ENCODE peak calls at places on chromosomes 1 and 21, in seven cellular contexts. N is GM23248; U is psoas muscle; Q is transverse colon; R is heart right ventricle; H is stomach; D is CD8-positive, alpha-beta memory T cell. P is an unnamed sample.

GRCh38 chr1:17475729-17476128 is 36.3 kb upstream of the RCC2 start:
- DNase-seq in U (no peak), H (no peak), D (no peak), R (peak; percentile 9), N (peak; percentile 88), Q (no peak), P (no peak)

GRCh38 chr1:157357111-157357510 is 195.2 kb downstream of the FCRL5 start:
- DNase-seq in H (no peak), R (peak; percentile 26), N (no peak), Q (no peak), D (no peak), U (no peak), P (no peak)

GRCh38 chr1:203176744-203177460 is 1.3 kb upstream of the MYBPH start:
- DNase-seq in R (no peak), D (no peak), U (no peak), N (peak; percentile 45), Q (no peak), H (no peak), P (no peak)

GRCh38 chr1:191592111-191592510 is 566.2 kb upstream of the RGS18 start:
- DNase-seq in N (no peak), Q (no peak), R (no peak), D (no peak), H (no peak), U (no peak), P (no peak)

GRCh38 chr1:151340870-151341754 is 5.9 kb downstream of the RFX5 start:
- DNase-seq in U (no peak), H (no peak), N (peak; percentile 93), R (peak; percentile 64), Q (peak; percentile 38), D (peak; percentile 65), P (no peak)

GRCh38 chr1:200317236-200317635 is 92.6 kb downstream of the ZNF281 start:
- DNase-seq in U (no peak), R (no peak), H (no peak), D (no peak), N (peak; percentile 89), Q (no peak), P (no peak)

GRCh38 chr1:66267211-66267940 is 266.6 kb upstream of the SGIP1 start:
- DNase-seq in N (no peak), Q (no peak), D (no peak), R (no peak), U (no peak), H (no peak), P (no peak)

GRCh38 chr1:91015794-91016550 is 5.9 kb downstream of the ZNF644 start:
- DNase-seq in U (no peak), H (no peak), D (no peak), R (no peak), Q (no peak), N (peak; percentile 24), P (no peak)

GRCh38 chr1:190140644-190141043 is 337.0 kb downstream of the BRINP3 start:
- DNase-seq in D (no peak), Q (no peak), N (no peak), U (no peak), R (no peak), H (no peak), P (no peak)

GRCh38 chr1:183804916-183805734 is at the start of gene RGL1:
- DNase-seq in D (no peak), Q (peak; percentile 60), R (peak; percentile 76), N (peak; percentile 90), H (peak; percentile 46), U (peak; percentile 81), P (peak; percentile 94)

GRCh38 chr1:88649932-88650331 is 34.1 kb upstream of the PKN2 start:
- DNase-seq in U (no peak), N (no peak), H (no peak), Q (no peak), R (no peak), D (no peak), P (no peak)

GRCh38 chr1:207858806-207859205 is 52.1 kb downstream of the CD34 start:
- DNase-seq in R (no peak), D (no peak), U (no peak), H (no peak), N (no peak), Q (no peak), P (no peak)

GRCh38 chr1:24702511-24703293 is 42.5 kb upstream of the CLIC4 start:
- DNase-seq in U (no peak), R (peak; percentile 47), D (no peak), H (no peak), Q (no peak), N (no peak), P (no peak)

GRCh38 chr1:166379447-166379846 is 212.6 kb upstream of the FAM78B start:
- DNase-seq in N (no peak), H (no peak), D (no peak), Q (no peak), R (peak; percentile 72), U (peak; percentile 76), P (no peak)

GRCh38 chr1:39562886-39563285 is 13.7 kb downstream of the PABPC4 start:
- DNase-seq in Q (no peak), U (no peak), R (no peak), H (no peak), D (no peak), N (no peak), P (peak; percentile 0)

GRCh38 chr1:82446955-82447354 is 646.2 kb downstream of the ADGRL2 start:
- DNase-seq in D (no peak), N (no peak), R (no peak), U (no peak), H (no peak), Q (no peak), P (no peak)

GRCh38 chr1:54453089-54453488 is 46.9 kb upstream of the SSBP3 start:
- DNase-seq in R (no peak), H (no peak), Q (no peak), N (no peak), D (no peak), U (peak; percentile 2), P (peak; percentile 15)

GRCh38 chr1:42983253-42983652 is 24.6 kb upstream of the SLC2A1 start:
- DNase-seq in D (no peak), Q (no peak), R (no peak), H (no peak), N (no peak), U (no peak), P (no peak)

GRCh38 chr21:22120616-22121266 is 1122.5 kb downstream of the NCAM2 start:
- DNase-seq in H (no peak), N (peak; percentile 10), D (no peak), Q (no peak), U (no peak), R (no peak), P (no peak)

GRCh38 chr1:61636392-61636791 is 88.5 kb downstream of the TM2D1 start:
- DNase-seq in N (no peak), R (no peak), D (no peak), H (no peak), U (no peak), Q (no peak), P (no peak)

GRCh38 chr1:218633238-218633948 is 288.3 kb downstream of the TGFB2 start:
- DNase-seq in R (no peak), D (no peak), N (no peak), Q (no peak), U (peak; percentile 65), H (no peak), P (no peak)

GRCh38 chr1:222335586-222335985 is 212.3 kb downstream of the HHIPL2 start:
- DNase-seq in N (no peak), U (no peak), Q (no peak), H (no peak), D (no peak), R (no peak), P (no peak)

GRCh38 chr1:59678065-59678808 is 136.5 kb upstream of the HOOK1 start:
- DNase-seq in D (no peak), U (no peak), Q (no peak), R (no peak), H (no peak), N (no peak), P (no peak)

GRCh38 chr1:11485191-11485590 is 6.2 kb downstream of the DISP3 start:
- DNase-seq in D (no peak), H (no peak), R (no peak), Q (no peak), N (no peak), U (no peak), P (peak; percentile 14)

GRCh38 chr1:103084176-103084575 is 24.1 kb downstream of the COL11A1 start:
- DNase-seq in R (no peak), N (no peak), Q (no peak), D (no peak), H (no peak), U (no peak), P (no peak)

DNA sequence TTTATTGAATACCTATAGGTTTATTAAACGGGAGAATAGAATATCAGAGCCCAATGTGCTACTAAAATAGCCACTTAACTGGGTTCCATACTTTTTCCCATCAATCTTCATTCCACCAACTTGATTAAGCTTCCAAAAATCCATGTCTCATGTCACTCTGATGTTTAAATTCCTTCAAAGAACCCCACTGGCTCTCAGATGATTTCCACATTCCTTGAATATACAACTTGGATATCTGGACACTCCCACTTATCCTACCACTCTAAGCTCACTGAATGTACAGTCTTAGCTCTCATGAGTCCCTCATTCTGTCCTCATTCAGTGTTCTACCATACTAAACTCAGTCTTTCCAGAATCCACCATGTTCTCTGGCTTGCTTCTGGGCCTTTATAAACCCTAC is 21.1 kb downstream of the COL11A1 start:
- DNase-seq in U (no peak), D (no peak), R (no peak), Q (no peak), H (no peak), N (no peak), P (no peak)
- H3K4me1 ChIP-seq in U (no peaks in the 10 kb centered on the region), D (no peaks in the 10 kb centered on the region), R (no peaks in the 10 kb centered on the region), Q (no peaks in the 10 kb centered on the region), H (no peaks in the 10 kb centered on the region), N (no peaks in the 10 kb centered on the region), P (no peaks in the 10 kb centered on the region)

GRCh38 chr1:9823693-9823942 is 147 bp downstream of the CLSTN1 start:
- DNase-seq in U (no peak), Q (no peak), H (no peak), D (no peak), R (no peak), N (no peak), P (no peak)
- H3K4me3 ChIP-seq in U (peak overlapping the region; percentile 73), Q (peak overlapping the region; percentile 80), H (peak overlapping the region; percentile 95), D (no peak overlapping the region), R (peak overlapping the region; percentile 85), N (peak overlapping the region; percentile 89), P (peak overlapping the region; percentile 77)

GRCh38 chr1:32032287-32032639 is 18.6 kb downstream of the KHDRBS1 start:
- DNase-seq in Q (no peak), R (no peak), D (no peak), H (no peak), N (no peak), U (no peak), P (no peak)
- H3K27ac ChIP-seq in Q (peak overlapping the region; percentile 28), R (no peak overlapping the region), D (no peak overlapping the region), H (no peak overlapping the region), N (peak overlapping the region; percentile 54), U (no peak overlapping the region), P (peak overlapping the region; percentile 51)

DNA sequence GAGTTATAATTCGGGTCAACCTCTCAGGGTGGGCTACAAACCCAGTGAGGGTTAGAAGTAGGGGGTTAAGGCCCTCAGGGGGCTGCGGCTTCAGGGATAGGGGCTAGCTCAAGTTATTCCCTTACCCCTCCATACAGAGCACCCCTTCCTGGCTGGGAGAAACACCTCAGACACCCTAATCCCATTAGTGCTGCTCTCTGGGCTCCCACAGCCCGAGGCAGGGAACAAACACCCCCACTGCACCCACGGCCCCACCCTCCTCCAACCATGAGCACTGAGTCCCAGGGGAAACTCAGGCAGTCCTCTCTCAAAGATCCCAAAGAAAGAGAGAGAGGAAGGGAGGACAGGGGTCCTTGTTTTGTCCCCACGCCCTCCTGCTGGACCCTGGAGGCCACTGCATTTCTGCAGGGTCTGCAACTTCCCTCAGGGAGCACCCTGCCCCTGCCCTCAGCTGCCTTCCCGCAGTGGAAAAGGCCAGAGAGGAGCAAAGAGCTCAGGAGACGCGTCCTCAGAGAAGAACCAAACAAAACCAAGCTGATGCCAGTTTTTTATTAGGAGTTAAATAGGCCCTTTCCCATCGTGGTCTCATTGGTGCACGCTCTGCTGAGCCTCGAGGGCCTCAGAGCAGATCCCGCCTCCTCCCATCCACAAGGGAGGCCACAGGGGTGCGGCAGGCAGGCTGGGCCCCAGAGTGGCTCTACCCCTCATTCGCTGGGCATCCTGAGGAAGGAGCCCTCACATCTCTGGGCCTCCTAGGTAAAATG is 1.4 kb upstream of the S100A4 start:
- DNase-seq in U (no peak), R (no peak), H (no peak), N (peak; percentile 62), D (no peak), Q (peak; percentile 6), P (no peak)
- H3K4me1 ChIP-seq in U (peaks cover 17% of the 10 kb centered on the region), R (peaks cover 47% of the 10 kb centered on the region), H (peaks cover 67% of the 10 kb centered on the region), N (peaks cover 72% of the 10 kb centered on the region), D (peaks cover 57% of the 10 kb centered on the region), Q (peaks cover 48% of the 10 kb centered on the region), P (peaks cover 81% of the 10 kb centered on the region)

P was measured in sigmoid colon.